ENCODE peak calls at places on chromosome 15, in eight cellular contexts. F, G, H, U, Z, S, M and A are unnamed samples.
A peak's percentile ranks its signal among the peaks of the same experiment; 100 is the strongest.

GRCh38 chr15:96947296-96947695 is 616.8 kb downstream of the NR2F2 start:
- DNase-seq in G (no peak), H (no peak), Z (peak; percentile 14), F (no peak), M (no peak), S (no peak), U (no peak), A (no peak)

GRCh38 chr15:40796041-40796440 is 10.8 kb upstream of the ZFYVE19 start:
- DNase-seq in H (no peak), F (no peak), G (no peak), Z (no peak), U (no peak), S (no peak), M (no peak), A (no peak)

GRCh38 chr15:39472661-39473657 is 107.9 kb upstream of the THBS1 start:
- DNase-seq in F (no peak), G (peak; percentile 100), S (no peak), U (no peak), Z (no peak), H (no peak), M (no peak), A (no peak)

GRCh38 chr15:33330931-33331330 is 20.2 kb downstream of the RYR3 start:
- DNase-seq in F (peak; percentile 98), U (no peak), G (no peak), Z (no peak), S (no peak), M (no peak), H (no peak), A (no peak)

GRCh38 chr15:48380183-48380582 is 49.0 kb downstream of the DUT start:
- DNase-seq in Z (no peak), M (no peak), G (no peak), H (no peak), U (no peak), S (no peak), F (no peak), A (no peak)

GRCh38 chr15:86834115-86834863 is 754.6 kb downstream of the AGBL1 start:
- DNase-seq in M (no peak), G (no peak), S (no peak), F (no peak), H (no peak), Z (no peak), U (no peak), A (no peak)

GRCh38 chr15:55970286-55970685 is 23.1 kb downstream of the NEDD4 start:
- DNase-seq in M (no peak), Z (no peak), S (no peak), U (no peak), H (peak; percentile 34), F (no peak), G (no peak), A (no peak)

GRCh38 chr15:57752426-57752825 is 45.9 kb downstream of the POLR2M start:
- DNase-seq in Z (peak; percentile 29), U (no peak), H (no peak), M (no peak), F (no peak), S (no peak), G (peak; percentile 26), A (no peak)